ENCODE peak calls at places on chromosomes 5 and 9, in six cellular contexts. A is ovary, Q is T-helper 2 cell, S is mesothelial cell of epicardium, U is breast epithelium, F is heart left ventricle. O is an unnamed sample.

GRCh38 chr5:66956439-66956838 is 240.2 kb downstream of the CD180 start:
- DNase-seq in U (no peak), S (no peak), Q (no peak), F (no peak), A (no peak), O (no peak)

GRCh38 chr5:137332296-137332695 is 166.8 kb downstream of the SPOCK1 start:
- DNase-seq in Q (no peak), S (no peak), F (peak), U (no peak), A (no peak), O (no peak)

GRCh38 chr9:86521322-86521721 is 167.1 kb upstream of the TUT7 start:
- DNase-seq in S (no peak), F (no peak), A (no peak), U (no peak), Q (no peak), O (no peak)

GRCh38 chr5:61251874-61252642 is 80.0 kb upstream of the ZSWIM6 start:
- DNase-seq in U (no peak), Q (no peak), A (peak), S (no peak), F (no peak), O (no peak)

GRCh38 chr9:1429328-1429727 is 379.2 kb downstream of the DMRT2 start:
- DNase-seq in A (no peak), S (no peak), F (no peak), Q (no peak), U (no peak), O (no peak)

GRCh38 chr5:176564002-176564401 is 14.9 kb downstream of the CDHR2 start:
- DNase-seq in A (no peak), F (no peak), U (no peak), S (no peak), Q (no peak), O (no peak)

GRCh38 chr9:85108806-85109205 is 439.3 kb downstream of the NTRK2 start:
- DNase-seq in S (no peak), Q (no peak), A (no peak), U (no peak), F (no peak), O (no peak)

GRCh38 chr5:123813937-123814624 is 302.1 kb downstream of the CSNK1G3 start:
- DNase-seq in S (no peak), Q (no peak), A (no peak), F (no peak), U (no peak), O (no peak)

GRCh38 chr5:15009420-15009819 is 137.8 kb upstream of the ANKH start:
- DNase-seq in A (no peak), Q (no peak), F (no peak), S (no peak), U (no peak), O (no peak)

GRCh38 chr5:7742241-7742656 is 108.7 kb downstream of the CFAP90 start:
- DNase-seq in Q (no peak), F (no peak), U (no peak), A (no peak), S (no peak), O (no peak)

GRCh38 chr5:75331095-75332090 is 5.6 kb upstream of the HMGCR start:
- DNase-seq in U (no peak), S (no peak), A (no peak), F (no peak), Q (no peak), O (no peak)

GRCh38 chr5:4083591-4084337 is 488.1 kb downstream of the IRX1 start:
- DNase-seq in Q (no peak), A (no peak), S (no peak), U (no peak), F (no peak), O (no peak)

GRCh38 chr5:27241564-27242257 is 203.3 kb upstream of the CDH9 start:
- DNase-seq in A (no peak), Q (no peak), F (no peak), U (no peak), S (no peak), O (no peak)

GRCh38 chr9:124213396-124213795 is 44.4 kb upstream of the NEK6 start:
- DNase-seq in S (no peak), A (no peak), Q (no peak), F (no peak), U (peak), O (peak)

GRCh38 chr5:44868541-44868940 is 59.8 kb downstream of the MRPS30 start:
- DNase-seq in S (no peak), A (no peak), U (no peak), F (no peak), Q (no peak), O (no peak)

GRCh38 chr9:137582286-137582860 is 3.6 kb upstream of the DPH7 start:
- DNase-seq in Q (no peak), S (no peak), U (no peak), A (no peak), F (no peak), O (no peak)

GRCh38 chr9:33737811-33738606 is 57.4 kb upstream of the PRSS3 start:
- DNase-seq in U (no peak), Q (no peak), S (peak), A (no peak), F (no peak), O (no peak)

GRCh38 chr9:93303806-93304573 is 120.1 kb downstream of the WNK2 start:
- DNase-seq in A (no peak), U (peak), F (no peak), Q (no peak), S (no peak), O (peak)

GRCh38 chr9:126423709-126424185 is 97.1 kb downstream of the MVB12B start:
- DNase-seq in S (no peak), U (no peak), A (no peak), Q (no peak), F (no peak), O (peak)

GRCh38 chr9:35919212-35920003 is 10.1 kb downstream of the SPAAR start:
- DNase-seq in S (no peak), F (no peak), Q (no peak), U (no peak), A (no peak), O (no peak)

GRCh38 chr5:168328804-168329203 is 37.4 kb downstream of the WWC1 start:
- DNase-seq in U (no peak), Q (no peak), S (no peak), A (no peak), F (no peak), O (no peak)

GRCh38 chr5:52560366-52560765 is 227.3 kb upstream of the ITGA1 start:
- DNase-seq in A (no peak), U (no peak), S (no peak), F (no peak), Q (no peak), O (no peak)

GRCh38 chr5:81334304-81335061 is 33.1 kb downstream of the ZCCHC9 start:
- DNase-seq in S (no peak), U (no peak), A (no peak), F (no peak), Q (no peak), O (no peak)

GRCh38 chr5:65535529-65535987 is 27.4 kb downstream of the CENPK start:
- DNase-seq in U (no peak), A (no peak), S (no peak), Q (no peak), F (no peak), O (no peak)

GRCh38 chr5:6810641-6811405 is 97.6 kb downstream of the TENT4A start:
- DNase-seq in F (no peak), S (no peak), U (no peak), Q (no peak), A (no peak), O (no peak)

GRCh38 chr5:135232958-135233357 is 166.1 kb downstream of the MACROH2A1 start:
- DNase-seq in U (peak), S (no peak), F (no peak), A (no peak), Q (no peak), O (no peak)

GRCh38 chr9:78775211-78775610 is 478.3 kb downstream of the PSAT1 start:
- DNase-seq in U (no peak), F (no peak), S (no peak), A (no peak), Q (no peak), O (no peak)

GRCh38 chr9:98168952-98169488 is 23.4 kb downstream of the CORO2A start:
- DNase-seq in A (no peak), U (peak), F (peak), S (no peak), Q (peak), O (no peak)

GRCh38 chr5:141821430-141821925 is 56.7 kb downstream of the PCDH1 start:
- DNase-seq in A (no peak), S (no peak), U (no peak), Q (no peak), F (no peak), O (no peak)

GRCh38 chr5:103669615-103670014 is 107.0 kb upstream of the NUDT12 start:
- DNase-seq in F (no peak), U (no peak), S (no peak), Q (no peak), A (no peak), O (no peak)

GRCh38 chr5:73496984-73497457 is 1.2 kb upstream of the BTF3 start:
- DNase-seq in A (no peak), U (no peak), Q (no peak), S (no peak), F (no peak), O (no peak)

GRCh38 chr5:850511-851006 is at the start of gene ZDHHC11:
- DNase-seq in Q (no peak), F (no peak), A (no peak), U (peak), S (no peak), O (peak)

GRCh38 chr9:92638621-92639101 is 31.3 kb downstream of the IPPK start:
- DNase-seq in U (no peak), F (no peak), Q (no peak), S (no peak), A (no peak), O (peak)

GRCh38 chr9:24059651-24060050 is 233.6 kb upstream of the ELAVL2 start:
- DNase-seq in F (no peak), S (no peak), A (no peak), Q (no peak), U (no peak), O (no peak)

GRCh38 chr9:109176963-109177362 is 9.9 kb upstream of the FRRS1L start:
- DNase-seq in U (no peak), S (no peak), F (no peak), Q (no peak), A (no peak), O (no peak)

GRCh38 chr5:65359981-65360380 is 121.7 kb downstream of the ADAMTS6 start:
- DNase-seq in S (no peak), F (no peak), A (no peak), Q (no peak), U (no peak), O (no peak)